ENCODE peak calls at places on chromosomes 4 and X, in ten cellular contexts. One of them, this sample, is unnamed.

GRCh38 chrX:120768681-120769080 is 107.0 kb downstream of the CT47B1 start:
- DNase-seq in esophagus squamous epithelium: no peak
- DNase-seq in suprapubic skin: no peak
- DNase-seq in BJ: no peak
- DNase-seq in spleen: no peak
- DNase-seq in mucosa of descending colon: no peak
- DNase-seq in adrenal gland: no peak
- DNase-seq in fibroblast of pulmonary artery: peak
- DNase-seq in AG10803: peak
- DNase-seq in Calu3: no peak
- DNase-seq in this sample: peak

GRCh38 chr4:150695162-150695561 is 113.2 kb downstream of the MAB21L2 start:
- DNase-seq in esophagus squamous epithelium: no peak
- DNase-seq in suprapubic skin: no peak
- DNase-seq in BJ: no peak
- DNase-seq in spleen: no peak
- DNase-seq in mucosa of descending colon: no peak
- DNase-seq in adrenal gland: no peak
- DNase-seq in fibroblast of pulmonary artery: no peak
- DNase-seq in AG10803: no peak
- DNase-seq in Calu3: no peak
- DNase-seq in this sample: no peak

GRCh38 chr4:89000844-89001360 is 56.1 kb downstream of the FAM13A start:
- DNase-seq in esophagus squamous epithelium: no peak
- DNase-seq in suprapubic skin: no peak
- DNase-seq in BJ: no peak
- DNase-seq in spleen: no peak
- DNase-seq in mucosa of descending colon: no peak
- DNase-seq in adrenal gland: no peak
- DNase-seq in fibroblast of pulmonary artery: peak
- DNase-seq in AG10803: peak
- DNase-seq in Calu3: peak
- DNase-seq in this sample: peak

GRCh38 chr4:138192113-138192512 is 50.0 kb downstream of the SLC7A11 start:
- DNase-seq in esophagus squamous epithelium: no peak
- DNase-seq in suprapubic skin: no peak
- DNase-seq in BJ: peak
- DNase-seq in spleen: no peak
- DNase-seq in mucosa of descending colon: no peak
- DNase-seq in adrenal gland: no peak
- DNase-seq in fibroblast of pulmonary artery: no peak
- DNase-seq in AG10803: no peak
- DNase-seq in Calu3: no peak
- DNase-seq in this sample: peak

GRCh38 chr4:172708184-172708583 is 460.4 kb upstream of the GALNT7 start:
- DNase-seq in esophagus squamous epithelium: no peak
- DNase-seq in suprapubic skin: no peak
- DNase-seq in BJ: no peak
- DNase-seq in spleen: no peak
- DNase-seq in mucosa of descending colon: no peak
- DNase-seq in adrenal gland: no peak
- DNase-seq in fibroblast of pulmonary artery: no peak
- DNase-seq in AG10803: no peak
- DNase-seq in Calu3: no peak
- DNase-seq in this sample: no peak

GRCh38 chrX:81195712-81196111 is 6.0 kb downstream of the HMGN5 start:
- DNase-seq in esophagus squamous epithelium: no peak
- DNase-seq in suprapubic skin: no peak
- DNase-seq in BJ: no peak
- DNase-seq in spleen: no peak
- DNase-seq in mucosa of descending colon: no peak
- DNase-seq in adrenal gland: peak
- DNase-seq in fibroblast of pulmonary artery: peak
- DNase-seq in AG10803: peak
- DNase-seq in Calu3: peak
- DNase-seq in this sample: peak

GRCh38 chrX:107979534-107979933 is 2.6 kb downstream of the TEX13B start:
- DNase-seq in esophagus squamous epithelium: no peak
- DNase-seq in suprapubic skin: no peak
- DNase-seq in BJ: no peak
- DNase-seq in spleen: no peak
- DNase-seq in mucosa of descending colon: no peak
- DNase-seq in adrenal gland: no peak
- DNase-seq in fibroblast of pulmonary artery: no peak
- DNase-seq in AG10803: no peak
- DNase-seq in Calu3: no peak
- DNase-seq in this sample: no peak

GRCh38 chrX:39258331-39258730 is 457.1 kb downstream of the MID1IP1 start:
- DNase-seq in esophagus squamous epithelium: no peak
- DNase-seq in suprapubic skin: no peak
- DNase-seq in BJ: no peak
- DNase-seq in spleen: no peak
- DNase-seq in mucosa of descending colon: no peak
- DNase-seq in adrenal gland: no peak
- DNase-seq in fibroblast of pulmonary artery: no peak
- DNase-seq in AG10803: peak
- DNase-seq in Calu3: no peak
- DNase-seq in this sample: peak

GRCh38 chrX:103747199-103747598 is 29.4 kb upstream of the PLP1 start:
- DNase-seq in esophagus squamous epithelium: no peak
- DNase-seq in suprapubic skin: no peak
- DNase-seq in BJ: no peak
- DNase-seq in spleen: no peak
- DNase-seq in mucosa of descending colon: no peak
- DNase-seq in adrenal gland: no peak
- DNase-seq in fibroblast of pulmonary artery: no peak
- DNase-seq in AG10803: no peak
- DNase-seq in Calu3: no peak
- DNase-seq in this sample: no peak

DNA sequence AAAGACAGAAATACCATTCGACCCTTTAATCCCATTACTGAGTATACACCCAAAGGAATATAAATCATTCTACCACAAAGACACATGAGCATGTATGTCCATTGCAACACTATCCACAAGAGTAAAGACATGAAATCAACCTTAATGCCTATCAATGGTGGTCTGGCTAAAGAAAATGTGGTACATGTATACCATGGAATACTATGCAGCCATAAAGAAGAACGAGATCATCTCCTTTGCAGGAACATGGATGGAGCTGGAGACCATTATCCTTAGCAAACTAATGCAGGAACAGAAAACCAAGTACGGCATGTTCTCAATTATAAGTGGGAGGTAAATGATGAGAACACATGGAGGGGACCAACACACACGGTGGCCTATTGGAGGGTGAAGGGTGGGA is 7.9 kb downstream of the SCLT1 start:
- DNase-seq in esophagus squamous epithelium: no peak
- DNase-seq in suprapubic skin: no peak
- DNase-seq in BJ: no peak
- DNase-seq in spleen: no peak
- DNase-seq in mucosa of descending colon: no peak
- DNase-seq in adrenal gland: no peak
- DNase-seq in fibroblast of pulmonary artery: no peak
- DNase-seq in AG10803: no peak
- DNase-seq in Calu3: no peak
- DNase-seq in this sample: no peak
- TF ChIP-seq CTCF in esophagus squamous epithelium: no peak
- TF ChIP-seq CTCF in suprapubic skin: no peak
- TF ChIP-seq CTCF in BJ: no peak
- TF ChIP-seq CTCF in spleen: no peak
- TF ChIP-seq CTCF in mucosa of descending colon: no peak
- TF ChIP-seq CTCF in adrenal gland: no peak
- TF ChIP-seq CTCF in fibroblast of pulmonary artery: no peak
- TF ChIP-seq CTCF in AG10803: no peak
- TF ChIP-seq CTCF in Calu3: no peak
- TF ChIP-seq CTCF in this sample: no peak

DNA sequence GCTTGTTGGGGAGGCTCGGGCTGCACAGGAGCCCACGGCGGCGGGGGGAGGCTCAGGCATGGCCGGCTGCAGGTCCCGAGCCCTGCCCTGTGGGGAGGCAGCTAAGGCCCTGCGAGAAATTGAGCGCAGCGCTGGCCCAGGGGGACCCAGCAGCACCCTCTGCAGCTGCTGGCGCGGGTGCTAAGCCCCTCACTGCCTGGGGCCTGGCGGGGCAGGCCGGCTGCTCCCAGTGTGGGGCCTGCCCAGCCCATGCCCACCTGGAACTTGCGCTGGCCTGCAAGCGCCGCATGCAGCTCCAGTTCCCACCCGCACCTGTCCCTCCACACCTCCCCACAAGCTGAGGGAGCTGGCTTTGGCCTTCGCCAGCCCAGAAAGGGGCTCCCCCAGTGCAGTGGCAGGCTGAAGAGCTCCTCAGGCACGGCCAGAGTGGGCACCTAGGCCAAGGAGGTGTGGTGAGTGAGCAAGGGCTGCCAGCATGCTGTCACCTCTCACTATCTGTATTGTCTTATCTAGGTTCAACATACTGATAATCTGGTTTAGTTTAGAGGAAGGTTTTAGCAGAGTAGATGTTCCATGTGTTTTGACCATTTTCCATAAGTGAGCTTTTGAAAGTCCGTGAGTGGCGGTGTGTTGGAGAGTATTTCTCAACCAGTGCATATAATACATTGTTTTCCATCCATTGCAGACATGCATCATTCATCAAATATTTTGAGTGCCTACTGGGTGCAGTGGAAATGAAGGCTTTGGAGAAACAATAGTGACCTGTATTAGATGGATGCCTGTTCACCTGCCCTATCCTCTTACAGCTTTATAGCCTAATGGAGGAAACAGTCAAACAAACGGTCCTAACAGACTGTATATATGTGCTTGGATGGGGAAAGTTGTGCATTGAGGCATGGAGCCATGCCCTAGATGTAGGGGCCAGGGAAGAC is 13.1 kb downstream of the PI4K2B start:
- DNase-seq in esophagus squamous epithelium: no peak
- DNase-seq in suprapubic skin: no peak
- DNase-seq in BJ: no peak
- DNase-seq in spleen: no peak
- DNase-seq in mucosa of descending colon: no peak
- DNase-seq in adrenal gland: no peak
- DNase-seq in fibroblast of pulmonary artery: no peak
- DNase-seq in AG10803: no peak
- DNase-seq in Calu3: no peak
- DNase-seq in this sample: no peak
- TF ChIP-seq CTCF in esophagus squamous epithelium: no peak
- TF ChIP-seq CTCF in suprapubic skin: no peak
- TF ChIP-seq CTCF in BJ: no peak
- TF ChIP-seq CTCF in spleen: no peak
- TF ChIP-seq CTCF in mucosa of descending colon: no peak
- TF ChIP-seq CTCF in adrenal gland: no peak
- TF ChIP-seq CTCF in fibroblast of pulmonary artery: no peak
- TF ChIP-seq CTCF in AG10803: no peak
- TF ChIP-seq CTCF in Calu3: no peak
- TF ChIP-seq CTCF in this sample: no peak

GRCh38 chr4:52588097-52588496 is 71.0 kb downstream of the USP46 start:
- DNase-seq in esophagus squamous epithelium: no peak
- DNase-seq in suprapubic skin: no peak
- DNase-seq in BJ: no peak
- DNase-seq in spleen: no peak
- DNase-seq in mucosa of descending colon: no peak
- DNase-seq in adrenal gland: no peak
- DNase-seq in fibroblast of pulmonary artery: peak
- DNase-seq in AG10803: peak
- DNase-seq in Calu3: peak
- DNase-seq in this sample: no peak
- TF ChIP-seq CTCF in esophagus squamous epithelium: peak
- TF ChIP-seq CTCF in suprapubic skin: peak
- TF ChIP-seq CTCF in BJ: peak
- TF ChIP-seq CTCF in spleen: peak
- TF ChIP-seq CTCF in mucosa of descending colon: no peak
- TF ChIP-seq CTCF in adrenal gland: peak
- TF ChIP-seq CTCF in fibroblast of pulmonary artery: peak
- TF ChIP-seq CTCF in AG10803: peak
- TF ChIP-seq CTCF in Calu3: peak
- TF ChIP-seq CTCF in this sample: peak

DNA sequence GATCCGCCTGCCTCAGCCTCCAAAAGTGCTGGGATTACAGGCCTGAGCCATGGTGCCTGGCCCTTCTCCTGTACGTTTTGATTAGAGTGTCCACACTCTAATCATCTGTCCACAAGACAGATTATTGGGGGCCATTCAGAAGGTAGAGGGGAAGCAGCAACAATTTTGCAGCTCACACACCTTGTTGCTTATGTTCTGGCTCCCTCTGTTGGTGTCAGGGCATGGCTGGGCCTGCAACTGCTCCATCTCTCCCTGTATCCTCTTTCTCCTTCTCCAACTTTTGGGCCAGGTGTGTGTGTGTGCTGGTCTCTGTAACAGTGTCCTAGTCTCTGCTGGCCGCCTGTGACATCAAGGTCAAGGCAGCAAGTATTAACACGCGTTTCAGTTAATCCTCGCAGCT is 125.5 kb upstream of the MBNL3 start:
- DNase-seq in esophagus squamous epithelium: no peak
- DNase-seq in suprapubic skin: no peak
- DNase-seq in BJ: no peak
- DNase-seq in spleen: no peak
- DNase-seq in mucosa of descending colon: no peak
- DNase-seq in adrenal gland: no peak
- DNase-seq in fibroblast of pulmonary artery: peak
- DNase-seq in AG10803: no peak
- DNase-seq in Calu3: peak
- DNase-seq in this sample: peak
- TF ChIP-seq CTCF in esophagus squamous epithelium: no peak
- TF ChIP-seq CTCF in suprapubic skin: no peak
- TF ChIP-seq CTCF in BJ: peak
- TF ChIP-seq CTCF in spleen: no peak
- TF ChIP-seq CTCF in mucosa of descending colon: no peak
- TF ChIP-seq CTCF in adrenal gland: no peak
- TF ChIP-seq CTCF in fibroblast of pulmonary artery: peak
- TF ChIP-seq CTCF in AG10803: peak
- TF ChIP-seq CTCF in Calu3: no peak
- TF ChIP-seq CTCF in this sample: peak

GRCh38 chr4:2084316-2084715 is 25.2 kb downstream of the NAT8L start:
- DNase-seq in esophagus squamous epithelium: no peak
- DNase-seq in suprapubic skin: peak
- DNase-seq in BJ: no peak
- DNase-seq in spleen: peak
- DNase-seq in mucosa of descending colon: no peak
- DNase-seq in adrenal gland: no peak
- DNase-seq in fibroblast of pulmonary artery: no peak
- DNase-seq in AG10803: no peak
- DNase-seq in Calu3: no peak
- DNase-seq in this sample: no peak

GRCh38 chr4:2089222-2089621 is 30.1 kb downstream of the NAT8L start:
- DNase-seq in esophagus squamous epithelium: no peak
- DNase-seq in suprapubic skin: no peak
- DNase-seq in BJ: no peak
- DNase-seq in spleen: no peak
- DNase-seq in mucosa of descending colon: no peak
- DNase-seq in adrenal gland: no peak
- DNase-seq in fibroblast of pulmonary artery: no peak
- DNase-seq in AG10803: no peak
- DNase-seq in Calu3: no peak
- DNase-seq in this sample: no peak

GRCh38 chr4:2085496-2085901 is 26.4 kb downstream of the NAT8L start:
- DNase-seq in esophagus squamous epithelium: no peak
- DNase-seq in suprapubic skin: no peak
- DNase-seq in BJ: no peak
- DNase-seq in spleen: peak
- DNase-seq in mucosa of descending colon: no peak
- DNase-seq in adrenal gland: no peak
- DNase-seq in fibroblast of pulmonary artery: no peak
- DNase-seq in AG10803: no peak
- DNase-seq in Calu3: no peak
- DNase-seq in this sample: no peak

GRCh38 chr4:2083826-2084160 is 24.7 kb downstream of the NAT8L start:
- DNase-seq in esophagus squamous epithelium: no peak
- DNase-seq in suprapubic skin: peak
- DNase-seq in BJ: no peak
- DNase-seq in spleen: peak
- DNase-seq in mucosa of descending colon: no peak
- DNase-seq in adrenal gland: no peak
- DNase-seq in fibroblast of pulmonary artery: no peak
- DNase-seq in AG10803: no peak
- DNase-seq in Calu3: no peak
- DNase-seq in this sample: no peak

GRCh38 chr4:2087170-2087569 is 28.0 kb downstream of the NAT8L start:
- DNase-seq in esophagus squamous epithelium: no peak
- DNase-seq in suprapubic skin: no peak
- DNase-seq in BJ: no peak
- DNase-seq in spleen: no peak
- DNase-seq in mucosa of descending colon: no peak
- DNase-seq in adrenal gland: no peak
- DNase-seq in fibroblast of pulmonary artery: peak
- DNase-seq in AG10803: no peak
- DNase-seq in Calu3: no peak
- DNase-seq in this sample: peak
- TF ChIP-seq CTCF in esophagus squamous epithelium: no peak
- TF ChIP-seq CTCF in suprapubic skin: no peak
- TF ChIP-seq CTCF in BJ: peak
- TF ChIP-seq CTCF in spleen: no peak
- TF ChIP-seq CTCF in mucosa of descending colon: no peak
- TF ChIP-seq CTCF in adrenal gland: no peak
- TF ChIP-seq CTCF in fibroblast of pulmonary artery: peak
- TF ChIP-seq CTCF in AG10803: peak
- TF ChIP-seq CTCF in Calu3: no peak
- TF ChIP-seq CTCF in this sample: no peak